ENCODE peak calls at places on chromosomes 11 and 22, in seven cellular contexts. N is brain microvascular endothelial cell, A is neural progenitor cell, O is cardiac muscle cell, H is thoracic aorta, Q is K562, L is Panc1. S is an unnamed sample. For H3K27me3, the result is how much of the 10 kb centered on the place peaks cover.

GRCh38 chr11:995752-996420 is 40.6 kb downstream of the MUC6 start:
- DNase-seq in A (peak), L (no peak), H (no peak), Q (peak), O (peak), N (no peak), S (no peak)

GRCh38 chr11:19786644-19787043 is 74.0 kb downstream of the NAV2 start:
- DNase-seq in N (no peak), Q (no peak), A (no peak), O (no peak), L (no peak), H (no peak), S (no peak)

GRCh38 chr11:64390558-64390957 is 31.6 kb downstream of the RPS6KA4 start:
- DNase-seq in N (no peak), Q (no peak), A (no peak), O (no peak), L (no peak), H (no peak), S (no peak)

GRCh38 chr11:75212463-75212862 is 28.1 kb upstream of the TPBGL start:
- DNase-seq in L (no peak), A (no peak), N (no peak), H (no peak), O (no peak), Q (no peak), S (no peak)

GRCh38 chr22:44595841-44596341 is 97.9 kb upstream of the RTL6 start:
- DNase-seq in L (no peak), O (peak), Q (peak), A (no peak), H (no peak), N (no peak), S (no peak)

GRCh38 chr22:49866134-49866533 is 12.5 kb downstream of the ZBED4 start:
- DNase-seq in N (no peak), O (no peak), H (no peak), L (no peak), A (no peak), Q (no peak), S (no peak)

GRCh38 chr22:45884201-45885067 is 92.5 kb downstream of the WNT7B start:
- DNase-seq in N (no peak), Q (no peak), L (no peak), O (peak), H (no peak), A (no peak), S (no peak)

GRCh38 chr11:47864910-47865309 is 16.8 kb upstream of the NUP160 start:
- DNase-seq in L (no peak), O (no peak), Q (no peak), N (no peak), H (no peak), A (no peak), S (no peak)

GRCh38 chr22:41288245-41288946 is 2.4 kb upstream of the RANGAP1 start:
- DNase-seq in A (no peak), L (peak), Q (no peak), H (no peak), N (peak), O (peak), S (no peak)

GRCh38 chr22:50250555-50251471 is at the start of gene HDAC10:
- DNase-seq in H (no peak), Q (peak), N (peak), A (peak), L (no peak), O (peak), S (no peak)

GRCh38 chr11:86742436-86742805 is 57.9 kb upstream of the PRSS23 start:
- DNase-seq in A (no peak), N (no peak), H (no peak), O (no peak), L (no peak), Q (no peak), S (no peak)

GRCh38 chr11:721913-722811 is 16.1 kb downstream of the EPS8L2 start:
- DNase-seq in L (no peak), H (no peak), N (no peak), Q (peak), A (no peak), O (no peak), S (no peak)

GRCh38 chr11:105469931-105470330 is 139.9 kb upstream of the GRIA4 start:
- DNase-seq in O (no peak), Q (no peak), L (no peak), H (no peak), A (no peak), N (no peak), S (no peak)

GRCh38 chr22:37647928-37648327 is 8.5 kb downstream of the SH3BP1 start:
- DNase-seq in L (no peak), Q (no peak), H (no peak), O (no peak), N (no peak), A (no peak), S (no peak)

GRCh38 chr11:43327987-43328386 is 16.2 kb downstream of the API5 start:
- DNase-seq in O (peak), H (no peak), A (no peak), Q (peak), L (peak), N (peak), S (peak)

GRCh38 chr11:126573325-126574076 is 218.0 kb downstream of the ST3GAL4 start:
- DNase-seq in H (no peak), L (no peak), A (no peak), N (no peak), O (no peak), Q (peak), S (no peak)

GRCh38 chr22:38481871-38482332 is 14.0 kb downstream of the KDELR3 start:
- DNase-seq in Q (no peak), O (no peak), A (no peak), N (no peak), H (no peak), L (no peak), S (no peak)

GRCh38 chr11:86811637-86812321 is 11.4 kb downstream of the PRSS23 start:
- DNase-seq in L (no peak), A (peak), O (peak), H (no peak), Q (no peak), N (peak), S (no peak)

GRCh38 chr11:107359701-107360100 is 97.9 kb downstream of the CWF19L2 start:
- DNase-seq in H (no peak), L (no peak), O (no peak), Q (no peak), A (no peak), N (peak), S (no peak)

GRCh38 chr11:64872790-64873488 is 5.5 kb downstream of the EHD1 start:
- DNase-seq in Q (no peak), A (no peak), H (no peak), N (no peak), L (no peak), O (no peak), S (no peak)

GRCh38 chr11:102239906-102240305 is 77.4 kb upstream of the BIRC3 start:
- DNase-seq in O (no peak), A (no peak), L (no peak), H (no peak), N (no peak), Q (no peak), S (no peak)

GRCh38 chr22:28514314-28514713 is 165.3 kb downstream of the TTC28 start:
- DNase-seq in O (peak), A (no peak), N (no peak), Q (no peak), L (no peak), H (no peak), S (no peak)

GRCh38 chr11:26992031-26992541 is 1.8 kb upstream of the FIBIN start:
- DNase-seq in N (peak), Q (no peak), O (peak), A (no peak), H (no peak), L (no peak), S (peak)

GRCh38 chr22:18148508-18148965 is 1.4 kb upstream of the USP18 start:
- DNase-seq in N (no peak), A (no peak), H (no peak), O (no peak), Q (no peak), L (no peak), S (no peak)

GRCh38 chr11:131904756-131905155 is 534.3 kb downstream of the NTM start:
- DNase-seq in A (peak), N (peak), H (no peak), L (no peak), O (no peak), Q (no peak), S (no peak)

GRCh38 chr11:12182650-12183511 is 72.5 kb downstream of the MICAL2 start:
- DNase-seq in A (no peak), H (no peak), Q (peak), L (peak), O (peak), N (peak), S (peak)

GRCh38 chr11:124884869-124885479 is 12.7 kb downstream of the ROBO4 start:
- DNase-seq in L (no peak), A (no peak), O (no peak), N (no peak), H (no peak), Q (no peak), S (no peak)

GRCh38 chr11:130215531-130216220 is 56.1 kb downstream of the ST14 start:
- DNase-seq in H (no peak), Q (no peak), L (no peak), O (no peak), A (no peak), N (no peak), S (no peak)

GRCh38 chr11:93652161-93652597 is 9.3 kb upstream of the CEP295 start:
- DNase-seq in L (no peak), A (peak), H (no peak), N (peak), Q (peak), O (peak), S (no peak)

GRCh38 chr11:119192111-119192510 is 6.8 kb downstream of the NHERF4 start:
- DNase-seq in N (no peak), L (no peak), Q (no peak), A (no peak), O (peak), H (no peak), S (no peak)

GRCh38 chr11:10476927-10477689 is 22.0 kb downstream of the AMPD3 start:
- DNase-seq in H (no peak), Q (no peak), N (no peak), O (no peak), L (no peak), A (no peak), S (no peak)

GRCh38 chr11:70488171-70488570 is 89.8 kb downstream of the CTTN start:
- DNase-seq in A (no peak), Q (no peak), L (no peak), H (no peak), O (no peak), N (no peak), S (no peak)

GRCh38 chr11:13026722-13027121 is 17.6 kb downstream of the RASSF10 start:
- DNase-seq in O (no peak), H (no peak), A (peak), L (no peak), N (no peak), Q (no peak), S (no peak)

GRCh38 chr22:22810018-22810427 is 77.6 kb upstream of the IGLL5 start:
- DNase-seq in A (peak), Q (peak), N (no peak), H (no peak), O (peak), L (no peak), S (no peak)

GRCh38 chr11:107457205-107457557 is 444 bp downstream of the CWF19L2 start:
- DNase-seq in Q (peak), O (peak), L (peak), H (no peak), A (peak), N (peak), S (no peak)

GRCh38 chr11:125945797-125946520 is at the start of gene VSIG10L2:
- DNase-seq in Q (no peak), H (no peak), L (no peak), A (no peak), N (no peak), O (no peak), S (no peak)

GRCh38 chr11:65555693-65556231 is 2.4 kb downstream of the LTBP3 start:
- DNase-seq in Q (peak), O (peak), N (peak), H (peak), L (peak), A (no peak), S (peak)

GRCh38 chr11:2143652-2144548 is 4.7 kb upstream of the IGF2 start:
- DNase-seq in H (no peak), O (no peak), Q (no peak), A (peak), N (no peak), L (no peak), S (no peak)
- TF ChIP-seq CTCF in H (no peak), O (no peak), Q (no peak), A (peak), N (no peak), L (peak), S (no peak)

DNA sequence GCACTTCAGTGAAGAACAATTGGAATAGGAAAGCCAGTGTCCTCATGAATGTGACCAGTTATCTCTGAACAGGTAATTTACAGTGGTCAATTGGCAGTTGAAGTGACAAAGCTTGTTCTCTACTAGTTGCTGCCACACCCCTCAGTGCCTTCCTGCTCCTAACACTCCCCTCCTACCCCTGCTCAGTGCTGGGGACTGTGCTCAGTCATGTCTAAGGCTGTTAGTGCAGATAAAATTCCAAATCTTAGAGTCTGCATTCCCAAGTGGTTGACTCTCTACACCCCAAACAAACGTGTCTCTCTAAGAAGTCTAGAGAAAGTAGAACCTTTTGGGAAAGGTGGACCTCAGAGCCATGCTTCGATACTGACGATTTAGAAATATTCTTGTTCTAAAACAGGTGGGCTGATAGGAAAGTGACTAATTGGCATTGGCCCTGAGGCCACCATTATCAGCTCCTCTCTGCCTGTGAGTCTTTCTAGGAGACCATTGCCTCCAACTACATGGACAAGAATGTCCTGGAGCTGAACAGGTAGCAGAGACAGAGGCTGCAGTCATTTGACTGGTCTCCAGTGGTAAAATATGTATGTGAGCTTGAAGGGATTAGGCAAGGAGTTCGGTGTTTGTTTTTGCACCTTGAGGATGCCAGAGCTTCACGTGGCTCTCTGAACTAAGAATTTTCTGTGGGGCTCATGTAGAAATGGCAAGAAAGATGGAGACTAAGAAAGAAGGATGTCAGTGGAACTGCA is 22.1 kb upstream of the NNMT start:
- DNase-seq in H (no peak), N (no peak), O (no peak), A (no peak), Q (peak), L (no peak), S (no peak)
- H3K27me3 ChIP-seq in H (under half), N (under half), O (under half), A (under half), Q (under half), L (under half), S (under half)

GRCh38 chr11:61974766-61975631 is 7.6 kb upstream of the FTH1 start:
- DNase-seq in O (peak), H (no peak), Q (no peak), A (no peak), N (no peak), L (no peak), S (no peak)

GRCh38 chr11:61972112-61972795 is 4.8 kb upstream of the FTH1 start:
- DNase-seq in N (peak), H (no peak), O (peak), L (no peak), A (no peak), Q (no peak), S (no peak)

GRCh38 chr11:61973603-61974162 is 6.2 kb upstream of the FTH1 start:
- DNase-seq in Q (no peak), A (peak), O (no peak), N (no peak), L (no peak), H (no peak), S (no peak)

GRCh38 chr11:61971177-61972111 is 4.0 kb upstream of the FTH1 start:
- DNase-seq in A (peak), L (peak), O (peak), Q (peak), N (peak), H (peak), S (peak)

GRCh38 chr11:61972796-61973602 is 5.6 kb upstream of the FTH1 start:
- DNase-seq in A (no peak), Q (no peak), H (no peak), N (no peak), O (no peak), L (no peak), S (peak)
- H3K4me3 ChIP-seq in A (no peak), Q (no peak), H (peak), N (no peak), O (no peak), L (no peak), S (no peak)

DNA sequence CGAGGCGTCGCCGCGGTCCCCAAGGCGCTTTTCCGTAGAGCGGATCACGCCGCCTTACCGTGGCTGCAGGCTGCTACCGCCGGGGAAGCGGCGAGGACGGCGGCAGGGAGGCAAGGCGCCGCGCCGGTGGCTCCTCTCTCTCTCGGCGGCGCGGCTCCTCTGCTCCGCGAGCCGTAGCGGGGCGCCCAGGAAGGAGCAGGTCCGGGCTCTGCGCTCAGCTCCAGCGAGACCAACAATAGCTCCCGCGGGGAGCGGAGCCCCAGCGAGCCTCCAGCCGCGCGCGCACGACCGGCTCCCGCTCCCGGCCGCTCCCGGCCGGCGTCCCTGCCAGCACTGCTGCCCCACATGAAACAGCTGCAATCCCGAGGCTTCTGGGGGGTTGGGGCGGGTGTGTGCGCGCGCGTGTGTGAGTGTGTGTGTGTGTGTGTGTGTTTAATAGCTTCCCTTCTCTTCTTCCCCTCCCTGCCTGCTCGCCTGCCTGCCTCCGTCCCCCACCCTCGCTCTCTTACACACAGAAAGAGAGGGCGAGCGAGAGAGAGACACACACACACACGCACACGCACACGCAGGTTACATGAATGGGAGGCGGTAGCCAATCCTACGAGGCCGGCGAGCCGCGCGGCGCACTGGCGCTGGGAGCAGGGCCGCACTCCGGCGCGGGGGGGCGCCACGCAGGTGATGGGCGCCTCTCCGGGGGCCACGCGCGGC is at the start of gene TENM4:
- DNase-seq in Q (no peak), A (peak), O (peak), H (peak), N (no peak), L (no peak), S (no peak)
- TF ChIP-seq CTCF in Q (no peak), A (peak), O (no peak), H (peak), N (peak), L (peak), S (no peak)

GRCh38 chr22:48575567-48576332 is 1251.9 kb downstream of the BRD1 start:
- DNase-seq in A (peak), N (no peak), O (no peak), L (no peak), Q (no peak), H (no peak), S (no peak)

GRCh38 chr22:48570912-48571311 is 1256.8 kb downstream of the BRD1 start:
- DNase-seq in O (no peak), A (no peak), Q (no peak), L (no peak), N (no peak), H (no peak), S (no peak)

GRCh38 chr22:48574776-48575566 is 1252.7 kb downstream of the BRD1 start:
- DNase-seq in O (peak), N (no peak), A (peak), H (no peak), Q (no peak), L (no peak), S (no peak)

GRCh38 chr22:48573766-48574165 is 1253.9 kb downstream of the BRD1 start:
- DNase-seq in N (no peak), Q (no peak), A (no peak), L (no peak), H (no peak), O (no peak), S (no peak)

DNA sequence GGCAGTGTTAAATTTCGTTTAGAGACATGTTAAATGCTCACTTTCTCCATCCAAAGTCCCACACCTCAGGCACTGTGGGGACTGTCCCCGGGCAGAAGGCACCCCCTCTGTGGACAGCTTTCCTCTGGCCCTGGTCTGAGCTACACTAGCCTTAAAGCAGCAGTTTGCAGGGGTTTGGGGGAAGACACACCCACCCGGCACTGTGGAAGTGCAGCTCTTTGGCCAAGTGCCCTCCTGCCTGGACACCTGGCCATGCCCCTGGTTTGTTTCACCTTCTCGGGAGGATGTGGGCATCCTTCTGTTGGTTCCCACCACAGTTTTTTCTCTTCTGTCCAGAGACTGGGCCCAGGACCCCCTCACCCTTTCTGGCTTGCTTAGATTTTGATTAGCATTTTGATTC is 1254.7 kb downstream of the BRD1 start:
- DNase-seq in A (no peak), N (no peak), Q (no peak), L (no peak), O (no peak), H (no peak), S (no peak)
- H3K27me3 ChIP-seq in A (under half), N (under half), Q (under half), L (under half), O (under half), H (under half), S (under half)

DNA sequence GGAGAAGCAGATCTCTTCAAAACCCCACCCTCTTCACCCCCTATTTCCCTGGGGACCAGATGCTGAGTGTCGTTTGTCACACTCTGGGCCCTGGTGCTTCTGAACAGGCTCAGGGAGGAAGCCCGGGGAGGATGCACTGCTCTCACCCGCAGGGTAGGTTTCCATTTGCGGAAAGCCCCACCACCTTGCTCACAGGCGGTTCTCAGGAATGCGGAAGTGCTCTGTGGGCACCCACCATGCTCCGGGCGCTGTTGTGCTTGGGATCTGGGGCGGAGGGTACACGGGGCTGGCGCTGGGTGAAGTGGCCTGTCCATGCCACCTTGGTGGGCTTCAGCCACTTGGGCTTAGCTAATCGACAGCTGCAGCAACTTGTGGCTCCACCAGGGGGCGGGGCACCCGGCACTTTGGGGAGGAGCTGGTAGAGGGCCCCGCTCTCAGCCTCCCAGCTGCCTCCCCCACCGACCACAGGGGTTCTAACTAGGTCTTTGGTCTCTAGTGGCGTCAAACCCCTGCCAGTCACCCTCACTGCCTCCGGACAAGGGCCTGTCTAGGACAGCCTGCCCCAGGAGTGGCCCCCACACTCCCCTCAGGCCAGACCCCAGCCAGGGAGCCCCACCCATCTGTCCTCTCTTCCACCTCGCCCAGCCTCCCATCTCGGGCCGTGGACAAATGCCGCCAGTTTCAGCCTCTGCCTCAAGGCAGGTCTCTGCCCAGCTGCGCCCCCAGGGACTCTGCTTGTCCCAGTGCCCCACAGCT is 7.4 kb downstream of the NDUFV1 start:
- DNase-seq in H (no peak), Q (peak), N (peak), L (no peak), O (peak), A (peak), S (no peak)
- H3K4me3 ChIP-seq in H (peak), Q (no peak), N (peak), L (no peak), O (no peak), A (no peak), S (peak)

S was measured in BJ.